ENCODE peak calls at places on chromosome 20, in eight cellular contexts. One of them, this sample, is unnamed.
A peak's percentile ranks its signal among the peaks of the same experiment; 100 is the strongest.

GRCh38 chr20:51272392-51272791 is 249.5 kb upstream of the KCNG1 start:
- DNase-seq in lung: no peak
- DNase-seq in A549: no peak
- DNase-seq in foreskin fibroblast: peak; percentile 1
- DNase-seq in H4: peak; percentile 28
- DNase-seq in GM20000: no peak
- DNase-seq in immature natural killer cell: no peak
- DNase-seq in Daoy: peak; percentile 37
- DNase-seq in this sample: no peak

GRCh38 chr20:63165538-63166422 is 50.2 kb downstream of the YTHDF1 start:
- DNase-seq in lung: no peak
- DNase-seq in A549: no peak
- DNase-seq in foreskin fibroblast: no peak
- DNase-seq in H4: no peak
- DNase-seq in GM20000: no peak
- DNase-seq in immature natural killer cell: no peak
- DNase-seq in Daoy: no peak
- DNase-seq in this sample: no peak

GRCh38 chr20:59004493-59004762 is 2.6 kb downstream of the CTSZ start:
- DNase-seq in lung: no peak
- DNase-seq in A549: no peak
- DNase-seq in foreskin fibroblast: no peak
- DNase-seq in H4: no peak
- DNase-seq in GM20000: no peak
- DNase-seq in immature natural killer cell: peak; percentile 25
- DNase-seq in Daoy: no peak
- DNase-seq in this sample: no peak

GRCh38 chr20:14921546-14921945 is 584.1 kb upstream of the FLRT3 start:
- DNase-seq in lung: no peak
- DNase-seq in A549: no peak
- DNase-seq in foreskin fibroblast: peak; percentile 37
- DNase-seq in H4: no peak
- DNase-seq in GM20000: no peak
- DNase-seq in immature natural killer cell: no peak
- DNase-seq in Daoy: no peak
- DNase-seq in this sample: no peak

GRCh38 chr20:63639093-63639860 is 12.4 kb upstream of the GMEB2 start:
- DNase-seq in lung: no peak
- DNase-seq in A549: no peak
- DNase-seq in foreskin fibroblast: no peak
- DNase-seq in H4: no peak
- DNase-seq in GM20000: no peak
- DNase-seq in immature natural killer cell: peak; percentile 58
- DNase-seq in Daoy: no peak
- DNase-seq in this sample: no peak

GRCh38 chr20:37853823-37854375 is 49.0 kb upstream of the VSTM2L start:
- DNase-seq in lung: no peak
- DNase-seq in A549: no peak
- DNase-seq in foreskin fibroblast: no peak
- DNase-seq in H4: no peak
- DNase-seq in GM20000: peak; percentile 37
- DNase-seq in immature natural killer cell: no peak
- DNase-seq in Daoy: no peak
- DNase-seq in this sample: no peak

GRCh38 chr20:58583586-58583985 is 67.5 kb upstream of the STX16 start:
- DNase-seq in lung: no peak
- DNase-seq in A549: no peak
- DNase-seq in foreskin fibroblast: no peak
- DNase-seq in H4: no peak
- DNase-seq in GM20000: no peak
- DNase-seq in immature natural killer cell: no peak
- DNase-seq in Daoy: no peak
- DNase-seq in this sample: no peak

GRCh38 chr20:461254-462198 is 807 bp downstream of the TBC1D20 start:
- DNase-seq in lung: peak; percentile 55
- DNase-seq in A549: peak; percentile 57
- DNase-seq in foreskin fibroblast: peak; percentile 24
- DNase-seq in H4: no peak
- DNase-seq in GM20000: no peak
- DNase-seq in immature natural killer cell: peak; percentile 42
- DNase-seq in Daoy: peak; percentile 58
- DNase-seq in this sample: no peak

GRCh38 chr20:60055740-60056139 is 97.5 kb downstream of the CDH26 start:
- DNase-seq in lung: peak; percentile 68
- DNase-seq in A549: no peak
- DNase-seq in foreskin fibroblast: peak; percentile 40
- DNase-seq in H4: no peak
- DNase-seq in GM20000: no peak
- DNase-seq in immature natural killer cell: peak; percentile 76
- DNase-seq in Daoy: peak; percentile 52
- DNase-seq in this sample: no peak

GRCh38 chr20:57611605-57612311 is 8.5 kb downstream of the ZBP1 start:
- DNase-seq in lung: no peak
- DNase-seq in A549: no peak
- DNase-seq in foreskin fibroblast: no peak
- DNase-seq in H4: no peak
- DNase-seq in GM20000: no peak
- DNase-seq in immature natural killer cell: no peak
- DNase-seq in Daoy: no peak
- DNase-seq in this sample: no peak

GRCh38 chr20:22579119-22579427 is 5.3 kb downstream of the FOXA2 start:
- DNase-seq in lung: no peak
- DNase-seq in A549: no peak
- DNase-seq in foreskin fibroblast: no peak
- DNase-seq in H4: no peak
- DNase-seq in GM20000: no peak
- DNase-seq in immature natural killer cell: no peak
- DNase-seq in Daoy: no peak
- DNase-seq in this sample: no peak

GRCh38 chr20:15619341-15619740 is 953.9 kb downstream of the KIF16B start:
- DNase-seq in lung: no peak
- DNase-seq in A549: no peak
- DNase-seq in foreskin fibroblast: no peak
- DNase-seq in H4: peak; percentile 53
- DNase-seq in GM20000: no peak
- DNase-seq in immature natural killer cell: no peak
- DNase-seq in Daoy: no peak
- DNase-seq in this sample: no peak

GRCh38 chr20:17226410-17227198 is at the start of gene PCSK2:
- DNase-seq in lung: peak; percentile 35
- DNase-seq in A549: peak; percentile 31
- DNase-seq in foreskin fibroblast: peak; percentile 10
- DNase-seq in H4: peak; percentile 60
- DNase-seq in GM20000: peak; percentile 18
- DNase-seq in immature natural killer cell: no peak
- DNase-seq in Daoy: peak; percentile 72
- DNase-seq in this sample: peak; percentile 60